ENCODE peak calls at places on chromosomes 16 and 17, in ten cellular contexts. O is mucosa of descending colon, E is adrenal gland, N is hepatocyte, C is Peyer's patch, U is D721Med, J is neural crest cell, K is mammary epithelial cell, R is esophagus muscularis mucosa, B is GM10248. F is an unnamed sample.

GRCh38 chr16:19595043-19595767 is 39.7 kb downstream of the VPS35L start:
- DNase-seq in O (no peak), E (peak; percentile 75), N (no peak), C (no peak), U (no peak), J (no peak), K (no peak), R (no peak), B (no peak), F (no peak)

GRCh38 chr17:28563475-28563874 is 7.8 kb downstream of the PIGS start:
- DNase-seq in O (no peak), E (no peak), N (no peak), C (no peak), U (no peak), J (no peak), K (no peak), R (no peak), B (no peak), F (no peak)

GRCh38 chr16:26530584-26531289 is 536.0 kb upstream of the C16orf82 start:
- DNase-seq in O (no peak), E (no peak), N (no peak), C (no peak), U (no peak), J (no peak), K (no peak), R (peak; percentile 72), B (no peak), F (no peak)

GRCh38 chr16:89586853-89587252 is 11.3 kb downstream of the CPNE7 start:
- DNase-seq in O (peak; percentile 68), E (peak; percentile 63), N (no peak), C (no peak), U (no peak), J (no peak), K (no peak), R (no peak), B (no peak), F (no peak)

GRCh38 chr17:39753514-39754160 is 15.9 kb downstream of the GRB7 start:
- DNase-seq in O (peak; percentile 80), E (peak; percentile 55), N (peak; percentile 79), C (no peak), U (peak; percentile 61), J (no peak), K (no peak), R (no peak), B (peak; percentile 81), F (no peak)

GRCh38 chr17:65160507-65160906 is 23.3 kb downstream of the RGS9 start:
- DNase-seq in O (no peak), E (no peak), N (no peak), C (no peak), U (no peak), J (no peak), K (no peak), R (no peak), B (no peak), F (no peak)

GRCh38 chr17:11383157-11383556 is 142.1 kb downstream of the SHISA6 start:
- DNase-seq in O (no peak), E (no peak), N (no peak), C (no peak), U (no peak), J (no peak), K (no peak), R (no peak), B (no peak), F (no peak)

GRCh38 chr16:71896688-71897368 is 1.5 kb downstream of the IST1 start:
- DNase-seq in O (no peak), E (no peak), N (no peak), C (no peak), U (no peak), J (no peak), K (no peak), R (no peak), B (no peak), F (no peak)

GRCh38 chr16:58127033-58127556 is 2.1 kb downstream of the CFAP20 start:
- DNase-seq in O (no peak), E (no peak), N (no peak), C (no peak), U (no peak), J (no peak), K (peak; percentile 23), R (no peak), B (no peak), F (no peak)

GRCh38 chr16:86619263-86619935 is 41.0 kb downstream of the FOXL1 start:
- DNase-seq in O (no peak), E (no peak), N (no peak), C (no peak), U (no peak), J (no peak), K (no peak), R (no peak), B (no peak), F (no peak)

GRCh38 chr16:11390573-11391495 is 45.6 kb downstream of the RMI2 start:
- DNase-seq in O (no peak), E (no peak), N (peak; percentile 23), C (no peak), U (no peak), J (no peak), K (no peak), R (no peak), B (no peak), F (no peak)

GRCh38 chr16:5033256-5034166 is at the start of gene NAGPA:
- DNase-seq in O (peak; percentile 92), E (peak; percentile 95), N (peak; percentile 93), C (peak; percentile 95), U (peak; percentile 90), J (peak; percentile 76), K (peak; percentile 74), R (peak; percentile 98), B (peak; percentile 93), F (peak; percentile 92)
- TF ChIP-seq CTCF in O (no peak), E (no peak), N (no peak), C (no peak), U (no peak), J (no peak), K (no peak), R (no peak), B (no peak), F (no peak)

DNA sequence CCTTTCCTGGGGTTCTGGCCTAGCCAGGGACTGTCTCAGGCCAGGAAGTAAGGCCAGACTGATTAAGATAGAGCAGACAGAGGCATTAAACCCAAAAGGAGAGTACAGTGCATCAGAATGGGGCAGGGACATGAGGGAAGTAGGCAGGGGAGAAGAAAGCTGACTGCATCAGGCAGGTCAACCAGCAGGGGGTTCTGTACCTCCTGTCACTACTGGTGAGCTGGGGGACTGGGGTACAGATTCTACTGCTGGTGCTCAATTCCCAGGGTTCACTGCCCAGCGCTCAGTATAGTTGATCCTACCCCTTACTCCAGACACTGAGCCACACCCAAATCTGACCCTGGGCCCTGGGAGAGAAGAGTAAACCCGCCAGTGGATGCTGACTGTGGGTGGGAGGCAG is 12.9 kb upstream of the MTMR4 start:
- DNase-seq in O (no peak), E (no peak), N (no peak), C (no peak), U (no peak), J (no peak), K (no peak), R (no peak), B (no peak), F (no peak)
- TF ChIP-seq CTCF in O (no peak), E (peak; percentile 9), N (no peak), C (no peak), U (no peak), J (peak; percentile 24), K (no peak), R (no peak), B (no peak), F (no peak)

GRCh38 chr17:7114875-7115614 is 423 bp upstream of the ASGR2 start:
- DNase-seq in O (no peak), E (no peak), N (no peak), C (no peak), U (no peak), J (no peak), K (no peak), R (no peak), B (no peak), F (no peak)

GRCh38 chr17:7122386-7122785 is 7.8 kb upstream of the ASGR2 start:
- DNase-seq in O (no peak), E (no peak), N (no peak), C (no peak), U (no peak), J (no peak), K (no peak), R (no peak), B (no peak), F (no peak)

GRCh38 chr17:7114241-7114874 is at the start of gene ASGR2:
- DNase-seq in O (no peak), E (no peak), N (peak; percentile 60), C (no peak), U (no peak), J (no peak), K (no peak), R (no peak), B (no peak), F (no peak)

GRCh38 chr17:7120123-7120522 is 5.5 kb upstream of the ASGR2 start:
- DNase-seq in O (no peak), E (no peak), N (no peak), C (no peak), U (no peak), J (no peak), K (no peak), R (no peak), B (no peak), F (no peak)

GRCh38 chr17:7119314-7119713 is 4.7 kb upstream of the ASGR2 start:
- DNase-seq in O (no peak), E (no peak), N (no peak), C (peak; percentile 28), U (no peak), J (no peak), K (no peak), R (no peak), B (no peak), F (no peak)
- TF ChIP-seq CTCF in O (no peak), E (no peak), N (no peak), C (no peak), U (no peak), J (no peak), K (no peak), R (no peak), B (no peak), F (no peak)

GRCh38 chr17:29617481-29618271 is 5.0 kb downstream of the CORO6 start:
- DNase-seq in O (peak; percentile 91), E (peak; percentile 83), N (peak; percentile 83), C (peak; percentile 88), U (no peak), J (peak; percentile 44), K (peak; percentile 76), R (no peak), B (peak; percentile 85), F (no peak)

GRCh38 chr17:29615492-29616299 is 7.0 kb downstream of the CORO6 start:
- DNase-seq in O (peak; percentile 93), E (peak; percentile 90), N (peak; percentile 94), C (peak; percentile 89), U (peak; percentile 68), J (peak; percentile 69), K (peak; percentile 61), R (peak; percentile 96), B (peak; percentile 92), F (peak; percentile 77)

GRCh38 chr17:29618272-29619065 is 4.2 kb downstream of the CORO6 start:
- DNase-seq in O (no peak), E (no peak), N (no peak), C (no peak), U (no peak), J (no peak), K (no peak), R (no peak), B (no peak), F (no peak)

GRCh38 chr17:29616300-29617048 is 6.2 kb downstream of the CORO6 start:
- DNase-seq in O (peak; percentile 52), E (no peak), N (no peak), C (no peak), U (no peak), J (no peak), K (no peak), R (no peak), B (no peak), F (no peak)

GRCh38 chr17:29617125-29617480 is 5.6 kb downstream of the CORO6 start:
- DNase-seq in O (peak; percentile 88), E (peak; percentile 86), N (peak; percentile 68), C (peak; percentile 87), U (no peak), J (peak; percentile 80), K (no peak), R (no peak), B (peak; percentile 90), F (no peak)
- TF ChIP-seq CTCF in O (peak; percentile 62), E (peak; percentile 66), N (peak; percentile 53), C (peak; percentile 75), U (peak; percentile 69), J (peak; percentile 68), K (peak; percentile 45), R (peak; percentile 56), B (peak; percentile 92), F (no peak)